ENCODE peak calls at places on chromosomes 7 and 10, in eight cellular contexts. K, M, V, S, E, U, X and I are unnamed samples. For H3K9me2, the result is how much of the 10 kb centered on the place peaks cover.

GRCh38 chr7:15753834-15754600 is 67.5 kb upstream of the MEOX2 start:
- DNase-seq in U (no peak), X (no peak), V (no peak), M (no peak), K (no peak), S (no peak), E (no peak), I (no peak)

GRCh38 chr10:93147281-93147680 is 73.6 kb downstream of the CYP26A1 start:
- DNase-seq in E (no peak), X (no peak), K (no peak), M (peak), S (no peak), U (no peak), V (no peak), I (no peak)

GRCh38 chr10:128078136-128078969 is 47.9 kb downstream of the MKI67 start:
- DNase-seq in V (peak), U (peak), K (peak), M (no peak), X (peak), S (peak), E (peak), I (peak)

GRCh38 chr10:102004376-102004775 is 51.6 kb downstream of the ARMH3 start:
- DNase-seq in V (no peak), E (no peak), S (no peak), X (no peak), U (no peak), K (no peak), M (no peak), I (no peak)

GRCh38 chr10:44908071-44908709 is 2.9 kb upstream of the TMEM72 start:
- DNase-seq in X (no peak), E (peak), M (no peak), U (no peak), S (no peak), V (peak), K (peak), I (no peak)

GRCh38 chr10:86969421-86970041 is 1.2 kb downstream of the ADIRF start:
- DNase-seq in X (no peak), E (peak), S (no peak), K (peak), M (no peak), V (no peak), U (no peak), I (no peak)

GRCh38 chr10:93309062-93309461 is 173.1 kb downstream of the MYOF start:
- DNase-seq in K (no peak), E (no peak), V (no peak), U (no peak), X (peak), M (no peak), S (no peak), I (no peak)

GRCh38 chr10:11035318-11035920 is 17.7 kb downstream of the CELF2 start:
- DNase-seq in X (no peak), E (peak), S (no peak), V (peak), M (no peak), U (no peak), K (peak), I (peak)

GRCh38 chr7:25069900-25070443 is 55.1 kb downstream of the CYCS start:
- DNase-seq in M (peak), X (peak), K (peak), V (peak), S (peak), U (peak), E (peak), I (peak)

GRCh38 chr10:82953909-82954308 is 1078.9 kb downstream of the NRG3 start:
- DNase-seq in M (no peak), U (no peak), E (no peak), K (no peak), V (peak), X (no peak), S (no peak), I (no peak)

GRCh38 chr10:82953331-82953730 is 1078.3 kb downstream of the NRG3 start:
- DNase-seq in K (no peak), S (no peak), M (no peak), V (no peak), E (no peak), X (no peak), U (no peak), I (no peak)

DNA sequence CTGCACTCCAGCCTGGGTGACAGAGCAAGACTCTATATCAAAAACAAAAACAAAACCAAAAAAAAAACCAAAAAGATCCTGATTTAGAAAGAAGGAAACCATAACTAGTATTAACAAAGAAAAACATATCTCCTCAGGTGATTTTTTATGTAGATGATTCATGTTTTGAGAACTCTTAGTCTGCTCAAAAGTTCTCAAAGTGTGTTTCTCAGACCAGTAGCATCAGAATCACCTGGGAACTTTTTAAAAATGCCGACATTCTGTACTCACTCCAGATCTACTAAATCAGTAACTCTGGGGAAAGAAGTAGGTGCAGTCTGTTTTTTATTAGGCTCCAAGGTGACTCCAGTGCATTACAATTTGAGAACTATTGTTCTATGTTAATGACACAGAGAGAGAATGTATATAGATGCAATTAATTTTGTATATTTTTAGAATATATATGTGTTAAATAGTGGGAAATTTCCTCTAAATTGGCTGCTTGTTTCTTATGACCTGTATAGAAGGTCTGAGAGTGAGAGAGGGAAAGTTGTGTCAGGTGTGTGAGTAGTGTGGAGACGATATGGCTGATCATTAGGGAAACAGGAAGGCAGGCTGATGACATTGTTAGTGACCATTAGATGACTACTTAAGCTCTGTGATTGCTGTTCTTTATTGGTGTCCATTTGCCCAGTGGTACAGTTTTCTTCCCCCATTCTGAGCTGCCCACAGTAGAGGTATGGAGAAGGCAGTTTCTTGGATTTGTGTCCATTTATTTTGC is 1075.0 kb downstream of the NRG3 start:
- DNase-seq in E (no peak), M (no peak), S (no peak), K (no peak), X (no peak), V (no peak), U (no peak), I (no peak)
- H3K4me2 ChIP-seq in E (no peak), M (no peak), S (no peak), K (no peak), X (no peak), V (no peak), U (no peak), I (peak)

GRCh38 chr10:46028584-46029570 is 1.5 kb downstream of the NCOA4 start:
- DNase-seq in X (peak), M (peak), E (peak), V (peak), K (peak), S (peak), U (peak), I (peak)
- TF ChIP-seq CTCF in X (peak), M (peak), E (peak), V (peak), K (peak), S (peak), U (peak), I (peak)

GRCh38 chr7:159012353-159013069 is 132.2 kb downstream of the VIPR2 start:
- DNase-seq in S (no peak), K (peak), V (no peak), U (no peak), E (peak), M (no peak), X (no peak), I (no peak)

GRCh38 chr7:159009951-159010350 is 134.7 kb downstream of the VIPR2 start:
- DNase-seq in X (no peak), M (no peak), U (no peak), V (no peak), K (no peak), E (no peak), S (no peak), I (no peak)

GRCh38 chr7:159010411-159010810 is 134.3 kb downstream of the VIPR2 start:
- DNase-seq in S (no peak), U (no peak), V (no peak), X (no peak), M (no peak), E (no peak), K (no peak), I (no peak)

GRCh38 chr7:159013181-159013690 is 131.4 kb downstream of the VIPR2 start:
- DNase-seq in X (no peak), V (no peak), S (no peak), M (no peak), U (no peak), K (no peak), E (no peak), I (no peak)

DNA sequence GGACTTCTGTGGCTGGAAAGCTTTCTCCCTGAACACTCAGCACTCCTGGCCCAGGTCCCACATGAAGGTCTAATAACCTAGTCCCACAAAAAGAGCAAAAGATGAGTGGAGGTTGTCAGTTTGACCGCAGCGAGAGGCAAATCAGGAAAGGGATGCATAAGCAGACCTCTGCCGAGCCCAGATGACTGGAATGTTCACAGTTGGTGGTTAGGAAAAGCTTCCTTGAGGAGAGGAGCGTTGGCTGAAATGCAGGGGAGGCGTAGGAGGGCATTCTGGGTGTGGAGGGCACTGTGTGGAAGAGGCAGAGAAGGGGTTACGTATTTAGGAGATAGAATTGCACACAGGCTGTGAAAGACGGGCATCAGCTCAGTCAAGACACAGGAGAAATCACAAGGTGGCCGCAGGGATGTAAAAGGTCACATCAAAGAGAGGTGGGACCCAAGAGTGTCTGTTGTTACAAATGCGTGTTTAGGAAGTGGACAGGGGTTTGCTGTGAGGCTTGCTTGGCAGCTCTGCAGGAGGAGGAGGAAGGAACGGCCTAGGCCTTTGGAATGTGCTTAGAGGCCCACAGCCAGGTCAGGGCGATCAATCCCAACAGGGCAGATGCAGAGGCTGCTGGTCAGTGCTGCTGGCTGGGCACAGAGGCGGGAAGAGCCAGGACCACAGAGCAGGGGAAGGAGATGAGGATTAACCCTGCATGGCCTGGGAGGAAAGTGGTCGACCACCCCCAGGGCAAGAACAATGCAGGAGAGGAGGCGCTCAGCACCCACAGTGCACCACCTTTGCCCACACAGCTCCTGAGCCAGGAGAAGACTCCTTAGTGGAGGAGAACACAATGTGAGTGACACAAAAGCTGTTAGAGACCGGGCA is 133.5 kb downstream of the VIPR2 start:
- DNase-seq in K (no peak), S (no peak), X (no peak), V (no peak), U (no peak), E (no peak), M (no peak), I (no peak)
- H3K9me2 ChIP-seq in K (under half), S (under half), X (under half), V (under half), U (under half), E (under half), M (under half), I (under half)

GRCh38 chr7:100801833-100802568 is 25.3 kb downstream of the EPHB4 start:
- DNase-seq in K (peak), U (no peak), V (no peak), X (peak), E (peak), M (peak), S (no peak), I (no peak)

GRCh38 chr7:100803398-100804161 is 23.7 kb downstream of the EPHB4 start:
- DNase-seq in V (peak), S (peak), X (peak), M (no peak), U (no peak), E (peak), K (peak), I (peak)

GRCh38 chr7:100806276-100806675 is 21.0 kb downstream of the EPHB4 start:
- DNase-seq in X (no peak), U (no peak), M (no peak), S (no peak), K (no peak), V (no peak), E (no peak), I (no peak)

GRCh38 chr7:100804681-100805431 is 22.5 kb downstream of the EPHB4 start:
- DNase-seq in M (no peak), U (no peak), S (no peak), X (no peak), E (no peak), V (no peak), K (no peak), I (no peak)

DNA sequence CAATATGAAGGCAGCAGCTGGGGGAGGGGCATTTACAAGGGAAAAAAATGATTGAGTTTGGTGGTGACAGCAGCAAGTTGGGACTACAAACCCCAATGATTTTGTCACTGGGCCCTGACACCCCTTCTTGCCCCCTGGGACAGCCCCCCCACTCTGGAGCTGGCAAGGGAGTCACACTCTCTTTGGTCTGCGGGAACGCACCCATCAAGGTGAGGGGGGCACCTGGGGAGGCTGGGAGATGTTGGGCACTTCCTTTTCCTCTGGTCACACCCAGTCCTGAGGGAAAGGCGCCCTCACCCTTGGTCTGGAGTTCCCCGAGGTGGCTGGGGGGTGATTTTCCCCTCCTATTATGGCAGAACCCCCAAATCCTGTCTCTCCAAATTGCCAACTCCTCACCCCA is 24.4 kb downstream of the EPHB4 start:
- DNase-seq in E (no peak), K (no peak), X (no peak), S (no peak), U (no peak), V (no peak), M (no peak), I (no peak)
- H3K4me2 ChIP-seq in E (peak), K (peak), X (peak), S (no peak), U (peak), V (no peak), M (peak), I (peak)

GRCh38 chr10:69096045-69096444 is 8.1 kb downstream of the SRGN start:
- DNase-seq in S (no peak), V (no peak), M (no peak), X (no peak), U (no peak), K (no peak), E (no peak), I (no peak)

GRCh38 chr10:69089638-69090599 is 2.0 kb downstream of the SRGN start:
- DNase-seq in U (no peak), E (peak), X (no peak), S (no peak), V (no peak), M (no peak), K (no peak), I (peak)

GRCh38 chr10:69090687-69091450 is 3.0 kb downstream of the SRGN start:
- DNase-seq in U (no peak), S (no peak), X (no peak), E (peak), M (no peak), V (no peak), K (no peak), I (no peak)

GRCh38 chr10:69093933-69094332 is 6.0 kb downstream of the SRGN start:
- DNase-seq in V (no peak), M (no peak), K (no peak), X (no peak), E (peak), S (no peak), U (peak), I (no peak)

DNA sequence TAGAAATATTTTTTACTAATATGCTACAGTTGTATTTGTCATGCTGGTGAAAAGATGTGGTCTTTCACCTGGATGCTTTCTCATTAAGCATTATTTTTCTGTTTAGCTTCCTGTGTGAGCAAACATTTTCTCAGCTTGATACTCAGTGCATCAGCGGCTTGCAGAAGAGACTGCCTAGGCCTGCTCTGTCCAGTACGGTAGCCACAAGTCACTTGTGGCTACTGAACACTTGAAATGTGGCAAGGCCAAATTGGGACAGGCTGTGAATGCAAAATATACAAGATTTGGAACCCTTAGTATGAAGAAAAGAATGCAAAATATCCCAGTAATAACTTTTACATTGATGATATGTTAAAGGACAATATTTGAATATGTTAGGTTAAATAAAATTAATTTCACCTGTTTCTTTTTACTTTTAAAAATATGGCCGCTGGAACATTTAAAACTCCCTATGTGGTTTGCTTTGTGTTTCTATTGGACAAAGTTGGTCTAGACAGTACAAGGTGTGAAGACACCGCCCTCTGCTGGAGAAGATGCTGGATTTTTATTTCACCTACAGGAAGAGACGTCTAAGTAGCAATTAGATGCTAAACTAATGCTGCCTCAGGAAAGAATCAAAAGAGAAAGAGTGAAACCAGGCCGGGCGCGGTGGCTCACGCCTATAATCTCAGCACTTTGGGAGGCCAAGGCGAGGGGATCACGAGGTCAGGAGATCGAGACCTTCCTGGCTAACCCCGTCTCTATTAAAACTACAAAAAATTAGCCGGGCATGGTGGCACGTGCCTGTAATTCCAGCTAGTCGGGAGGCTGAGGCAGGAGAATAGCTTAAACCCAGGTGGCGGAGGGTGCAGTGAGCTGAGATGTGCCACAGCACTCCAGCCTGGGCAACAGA is 5.3 kb downstream of the SRGN start:
- DNase-seq in S (peak), X (peak), V (peak), E (peak), K (peak), M (peak), U (peak), I (peak)
- TF ChIP-seq CTCF in S (peak), X (peak), V (peak), E (peak), K (peak), M (peak), U (peak), I (peak)

DNA sequence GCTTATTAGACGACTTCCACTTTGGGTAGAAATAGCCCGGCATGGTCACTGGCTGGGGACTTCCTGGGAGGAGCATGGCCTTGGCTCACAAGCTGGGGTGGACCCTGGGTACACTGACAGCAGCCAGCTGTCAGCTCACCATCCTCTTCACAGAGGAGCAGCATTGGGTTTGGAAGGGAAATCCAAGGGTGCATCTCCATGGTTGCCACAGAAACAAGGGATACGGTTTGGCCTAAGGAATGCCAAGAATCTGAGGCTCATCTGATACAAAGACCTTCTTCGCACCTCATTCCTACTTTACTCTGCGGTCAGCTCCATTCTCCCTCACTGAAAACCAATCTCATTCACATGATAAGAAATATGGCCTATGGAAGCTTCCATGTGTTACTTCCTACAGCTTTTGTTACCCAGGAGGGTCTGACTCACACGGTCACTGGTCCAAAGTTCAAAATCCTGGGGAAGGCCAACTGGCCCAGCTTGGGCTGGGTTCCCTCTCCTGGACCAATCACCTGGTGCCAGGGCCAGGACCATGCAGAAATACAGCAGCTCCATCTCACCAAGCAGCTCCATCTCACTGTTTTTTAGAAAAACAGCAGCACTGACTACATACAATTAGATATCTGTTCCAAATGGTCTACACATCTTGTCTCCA is 25.0 kb downstream of the ZNF467 start:
- DNase-seq in V (peak), S (no peak), K (peak), E (no peak), X (no peak), M (no peak), U (no peak), I (no peak)
- H3K9me2 ChIP-seq in V (under half), S (under half), K (under half), E (under half), X (under half), M (under half), U (under half), I (under half)

GRCh38 chr7:108511939-108512338 is 14.0 kb downstream of the PNPLA8 start:
- DNase-seq in V (no peak), X (no peak), K (no peak), U (no peak), M (no peak), E (no peak), S (peak), I (no peak)
- H3K4me2 ChIP-seq in V (no peak), X (no peak), K (no peak), U (no peak), M (no peak), E (no peak), S (peak), I (no peak)

GRCh38 chr7:7969306-7970112 is 913 bp downstream of the GLCCI1 start:
- DNase-seq in V (peak), S (peak), E (peak), M (peak), K (peak), X (no peak), U (no peak), I (peak)
- TF ChIP-seq CTCF in V (peak), S (peak), E (no peak), M (no peak), K (no peak), X (no peak), U (no peak), I (peak)